ENCODE peak calls at places on chromosomes 4 and X, in four cellular contexts. W is AG09319, U is AG09309, S is PC-3. F is an unnamed sample.

GRCh38 chrX:29496636-29497180 is 718.7 kb upstream of the MAGEB2 start:
- DNase-seq in W (peak), U (peak), S (no peak), F (no peak)

GRCh38 chr4:1260418-1261106 is 11.6 kb upstream of the CTBP1 start:
- DNase-seq in W (no peak), U (no peak), S (no peak), F (peak)

GRCh38 chr4:153094435-153094834 is 109.8 kb upstream of the TRIM2 start:
- DNase-seq in W (no peak), U (no peak), S (no peak), F (no peak)

GRCh38 chrX:113522814-113523213 is 682.2 kb upstream of the AMOT start:
- DNase-seq in W (no peak), U (no peak), S (no peak), F (no peak)

GRCh38 chr4:181150173-181150572 is 1093.0 kb upstream of the TENM3 start:
- DNase-seq in W (no peak), U (no peak), S (no peak), F (no peak)

GRCh38 chr4:26132858-26133257 is 188.0 kb upstream of the RBPJ start:
- DNase-seq in W (no peak), U (no peak), S (no peak), F (no peak)

GRCh38 chr4:86934772-86935498 is at the start of gene AFF1:
- DNase-seq in W (peak), U (no peak), S (peak), F (peak)

GRCh38 chr4:27239651-27240050 is 379.0 kb downstream of the STIM2 start:
- DNase-seq in W (no peak), U (peak), S (peak), F (no peak)

GRCh38 chr4:145731026-145731425 is 51.1 kb downstream of the C4orf51 start:
- DNase-seq in W (peak), U (no peak), S (peak), F (no peak)

GRCh38 chr4:37471971-37472370 is 214.2 kb downstream of the RELL1 start:
- DNase-seq in W (no peak), U (no peak), S (peak), F (no peak)

GRCh38 chrX:13376857-13377441 is 57.1 kb upstream of the ATXN3L start:
- DNase-seq in W (peak), U (peak), S (peak), F (no peak)

GRCh38 chr4:149322203-149322602 is 493.4 kb downstream of the IQCM start:
- DNase-seq in W (no peak), U (no peak), S (no peak), F (no peak)

GRCh38 chrX:103817502-103817901 is 14.6 kb downstream of the RAB9B start:
- DNase-seq in W (peak), U (no peak), S (peak), F (no peak)

GRCh38 chr4:181645489-181645888 is 597.7 kb upstream of the TENM3 start:
- DNase-seq in W (no peak), U (no peak), S (no peak), F (no peak)

GRCh38 chrX:7019555-7019954 is 128.0 kb upstream of the STS start:
- DNase-seq in W (no peak), U (no peak), S (no peak), F (no peak)

GRCh38 chr4:94262163-94263016 is 54.7 kb downstream of the SMARCAD1 start:
- DNase-seq in W (no peak), U (no peak), S (no peak), F (no peak)

GRCh38 chr4:175087156-175087555 is 169.0 kb downstream of the ADAM29 start:
- DNase-seq in W (no peak), U (no peak), S (no peak), F (no peak)

GRCh38 chrX:111519215-111519614 is 7.8 kb downstream of the SERTM2 start:
- DNase-seq in W (no peak), U (no peak), S (no peak), F (no peak)

GRCh38 chr4:123603165-123603564 is 206.6 kb downstream of the SPRY1 start:
- DNase-seq in W (no peak), U (no peak), S (peak), F (no peak)

GRCh38 chr4:95833652-95834276 is 6.1 kb upstream of the PDHA2 start:
- DNase-seq in W (no peak), U (no peak), S (no peak), F (no peak)

GRCh38 chr4:150094676-150095075 is 16.4 kb downstream of the DCLK2 start:
- DNase-seq in W (no peak), U (no peak), S (no peak), F (no peak)

GRCh38 chr4:156169011-156169410 is 215.3 kb upstream of the CTSO start:
- DNase-seq in W (peak), U (peak), S (peak), F (no peak)

GRCh38 chr4:125266901-125267601 is 47.7 kb upstream of the FAT4 start:
- DNase-seq in W (peak), U (peak), S (peak), F (no peak)

GRCh38 chrX:74923942-74924448 is 1.3 kb downstream of the NEXMIF start:
- DNase-seq in W (no peak), U (no peak), S (no peak), F (no peak)

GRCh38 chrX:118603981-118604380 is 108.4 kb downstream of the DOCK11 start:
- DNase-seq in W (peak), U (peak), S (peak), F (no peak)

GRCh38 chr4:127686656-127687055 is 43.5 kb upstream of the SLC25A31 start:
- DNase-seq in W (no peak), U (no peak), S (peak), F (no peak)

GRCh38 chr4:128793859-128794667 is 15.4 kb upstream of the JADE1 start:
- DNase-seq in W (no peak), U (no peak), S (no peak), F (no peak)

GRCh38 chrX:21932277-21932996 is 8.1 kb upstream of the SMS start:
- DNase-seq in W (peak), U (peak), S (peak), F (no peak)

GRCh38 chrX:106742831-106743230 is 16.3 kb downstream of the RNF128 start:
- DNase-seq in W (no peak), U (no peak), S (peak), F (no peak)

GRCh38 chr4:133151301-133151680 is 2.2 kb downstream of the PCDH10 start:
- DNase-seq in W (no peak), U (no peak), S (no peak), F (no peak)

GRCh38 chr4:128668566-128668965 is 140.9 kb upstream of the JADE1 start:
- DNase-seq in W (no peak), U (no peak), S (no peak), F (no peak)

GRCh38 chr4:39591290-39591689 is 47.4 kb downstream of the SMIM14 start:
- DNase-seq in W (no peak), U (no peak), S (peak), F (no peak)
- TF ChIP-seq CTCF in W (no peak), U (no peak), S (peak), F (no peak)

GRCh38 chr4:186669735-186670134 is 53.9 kb downstream of the FAT1 start:
- DNase-seq in W (no peak), U (no peak), S (no peak), F (no peak)
- TF ChIP-seq CTCF in W (no peak), U (no peak), S (peak), F (no peak)

DNA sequence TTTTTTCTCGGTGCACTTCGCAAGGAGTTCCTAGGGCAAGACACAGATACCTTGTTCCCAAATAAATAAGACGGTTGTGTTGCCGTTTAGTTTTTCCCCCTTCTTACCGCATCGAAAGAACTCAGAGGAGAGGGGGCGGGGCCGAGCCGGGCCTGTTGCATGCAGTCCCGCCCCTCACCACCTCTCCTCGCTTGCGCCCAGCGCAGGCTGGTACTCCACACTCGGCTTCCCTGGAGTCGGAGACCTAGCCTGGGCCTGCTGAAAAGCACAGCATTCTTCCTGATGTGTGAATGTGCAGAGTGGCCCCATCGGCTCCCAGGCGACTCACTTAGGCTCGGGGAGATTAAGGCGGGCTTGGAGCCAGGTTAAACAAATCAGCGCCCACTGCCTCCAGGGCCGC is 26.1 kb upstream of the VMA21 start:
- DNase-seq in W (no peak), U (no peak), S (no peak), F (no peak)
- TF ChIP-seq CTCF in W (no peak), U (no peak), S (no peak), F (no peak)

DNA sequence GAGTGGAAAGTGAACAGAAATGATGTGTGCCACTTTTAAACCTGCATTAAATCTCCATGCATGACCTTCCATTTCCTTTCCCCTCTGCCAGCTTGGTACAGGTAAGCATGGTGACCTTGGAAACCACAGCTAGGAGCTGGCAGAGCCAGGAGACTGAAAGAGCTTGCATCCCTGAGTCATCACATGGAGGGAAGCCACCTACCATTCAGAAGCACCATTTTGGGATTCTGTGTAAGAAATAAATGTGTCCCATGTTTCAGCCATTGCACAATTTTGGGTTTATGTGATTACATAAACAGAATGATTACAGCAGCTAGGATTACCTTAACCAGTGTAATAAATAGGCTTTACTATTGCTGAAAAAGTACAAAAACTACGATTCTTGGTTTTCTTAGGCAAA is 17.3 kb upstream of the CCDC149 start:
- DNase-seq in W (peak), U (no peak), S (peak), F (no peak)
- TF ChIP-seq CTCF in W (no peak), U (no peak), S (no peak), F (no peak)

GRCh38 chr4:80587861-80588385 is 252.4 kb downstream of the CFAP299 start:
- DNase-seq in W (no peak), U (no peak), S (no peak), F (no peak)

GRCh38 chr4:80594696-80595095 is 259.2 kb downstream of the CFAP299 start:
- DNase-seq in W (no peak), U (no peak), S (no peak), F (no peak)

DNA sequence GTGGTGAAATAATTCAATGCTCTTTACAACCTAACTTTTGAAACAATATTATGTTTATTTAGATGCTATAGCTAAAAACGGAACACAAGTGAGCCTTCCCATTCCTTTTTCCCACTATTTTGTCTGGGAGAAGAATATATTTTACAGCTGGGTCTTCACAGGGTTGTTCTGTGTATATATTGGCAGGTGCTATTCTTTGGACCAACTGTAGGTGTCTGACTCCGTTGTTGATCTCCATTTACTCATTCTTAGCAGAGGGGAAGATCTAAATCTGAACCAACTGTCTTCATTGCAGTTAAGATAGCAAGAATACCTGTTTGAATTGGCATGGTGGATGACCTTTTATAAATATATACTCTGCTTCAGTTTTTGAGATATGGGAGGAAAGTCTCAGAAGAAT is 257.4 kb downstream of the CFAP299 start:
- DNase-seq in W (no peak), U (no peak), S (peak), F (no peak)
- TF ChIP-seq CTCF in W (no peak), U (no peak), S (peak), F (no peak)

DNA sequence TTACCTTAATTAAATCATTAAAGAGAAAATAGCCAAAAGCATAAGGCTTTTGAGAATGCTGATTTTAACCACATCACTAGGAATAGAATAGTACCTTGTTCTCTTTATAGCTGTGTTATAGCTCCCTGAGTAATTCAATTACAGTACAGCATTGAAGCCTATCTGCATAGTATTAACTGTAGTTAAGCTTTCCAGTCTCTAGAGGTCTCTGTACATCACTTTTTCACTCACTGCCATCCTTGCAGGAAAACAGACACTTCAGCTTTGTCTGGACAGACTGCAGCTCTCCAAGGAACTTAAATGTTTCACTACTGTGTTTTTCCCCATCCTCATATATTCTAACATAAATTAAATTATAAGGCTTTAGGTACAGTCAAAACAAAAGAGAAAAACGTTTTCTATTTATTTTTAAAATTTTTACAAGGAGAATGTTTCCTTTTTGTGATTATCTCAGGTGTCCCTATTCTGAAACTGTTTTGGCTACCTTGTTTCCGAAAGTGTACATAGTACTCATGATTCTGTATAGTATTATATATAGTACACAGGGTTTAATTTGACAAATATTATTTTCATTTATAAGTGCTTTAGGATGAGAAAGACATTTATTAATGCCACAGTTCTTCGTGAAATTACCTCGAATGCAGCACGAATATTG is 407.9 kb downstream of the PCDH18 start:
- DNase-seq in W (peak), U (peak), S (peak), F (no peak)
- TF ChIP-seq CTCF in W (peak), U (peak), S (peak), F (peak)

F was measured in osteocyte.